ENCODE peak calls at places on chromosomes 12 and 14, in five cellular contexts. P, T, G, R and M are unnamed samples.

GRCh38 chr14:75979071-75979571 is 2.7 kb downstream of the TGFB3 start:
- DNase-seq in P (no peak), T (peak; percentile 51), G (no peak), R (no peak), M (no peak)

GRCh38 chr14:54882521-54882920 is 20.1 kb downstream of the GCH1 start:
- DNase-seq in P (no peak), T (no peak), G (no peak), R (no peak), M (no peak)

GRCh38 chr12:69633061-69633460 is 22.4 kb upstream of the LRRC10 start:
- DNase-seq in P (no peak), T (no peak), G (no peak), R (no peak), M (no peak)

GRCh38 chr14:35687335-35687939 is 121.7 kb downstream of the RALGAPA1 start:
- DNase-seq in P (no peak), T (no peak), G (no peak), R (peak; percentile 40), M (no peak)

GRCh38 chr12:123389560-123390351 is 5.8 kb downstream of the KMT5A start:
- DNase-seq in P (peak; percentile 75), T (peak; percentile 86), G (no peak), R (peak; percentile 64), M (peak; percentile 86)

GRCh38 chr14:65230287-65230728 is 128.0 kb upstream of the MAX start:
- DNase-seq in P (no peak), T (no peak), G (no peak), R (peak; percentile 40), M (peak; percentile 78)

GRCh38 chr12:55833056-55833455 is 3.7 kb upstream of the DNAJC14 start:
- DNase-seq in P (no peak), T (no peak), G (no peak), R (no peak), M (no peak)

GRCh38 chr12:100900808-100901207 is 106.2 kb downstream of the ANO4 start:
- DNase-seq in P (no peak), T (no peak), G (no peak), R (no peak), M (no peak)

GRCh38 chr14:89598548-89599186 is 181.6 kb upstream of the FOXN3 start:
- DNase-seq in P (no peak), T (no peak), G (no peak), R (no peak), M (no peak)

GRCh38 chr14:72822946-72823611 is 70.8 kb downstream of the DPF3 start:
- DNase-seq in P (peak; percentile 68), T (no peak), G (no peak), R (no peak), M (no peak)

GRCh38 chr14:68518910-68519686 is 273.8 kb downstream of the ZFP36L1 start:
- DNase-seq in P (no peak), T (no peak), G (no peak), R (no peak), M (no peak)

GRCh38 chr12:24822121-24822899 is 126.6 kb downstream of the BCAT1 start:
- DNase-seq in P (no peak), T (no peak), G (no peak), R (no peak), M (no peak)

GRCh38 chr12:100953677-100954076 is 159.1 kb downstream of the ANO4 start:
- DNase-seq in P (no peak), T (no peak), G (no peak), R (no peak), M (no peak)

GRCh38 chr14:35985504-35986218 is 159.5 kb downstream of the BRMS1L start:
- DNase-seq in P (no peak), T (no peak), G (no peak), R (no peak), M (no peak)

GRCh38 chr14:93019970-93020369 is 95.8 kb downstream of the ITPK1 start:
- DNase-seq in P (no peak), T (no peak), G (no peak), R (no peak), M (no peak)

GRCh38 chr12:67355428-67356385 is 86.5 kb downstream of the CAND1 start:
- DNase-seq in P (no peak), T (no peak), G (no peak), R (no peak), M (no peak)

GRCh38 chr12:78490841-78491240 is 373.7 kb upstream of the SYT1 start:
- DNase-seq in P (no peak), T (no peak), G (no peak), R (no peak), M (no peak)

GRCh38 chr12:93317227-93317626 is 60.5 kb upstream of the NUDT4 start:
- DNase-seq in P (no peak), T (no peak), G (no peak), R (no peak), M (no peak)

GRCh38 chr12:12323606-12324005 is 26.4 kb downstream of the MANSC1 start:
- DNase-seq in P (no peak), T (no peak), G (no peak), R (no peak), M (no peak)

GRCh38 chr14:104864267-104865068 is 600 bp upstream of the CEP170B start:
- DNase-seq in P (no peak), T (peak; percentile 95), G (peak; percentile 79), R (peak; percentile 55), M (peak; percentile 81)

GRCh38 chr12:18454330-18454729 is 193.0 kb downstream of the PIK3C2G start:
- DNase-seq in P (no peak), T (no peak), G (no peak), R (no peak), M (no peak)

GRCh38 chr12:100267603-100268281 is 765 bp downstream of the SCYL2 start:
- DNase-seq in P (peak; percentile 66), T (no peak), G (no peak), R (peak; percentile 17), M (no peak)

GRCh38 chr12:90729741-90730140 is 225.2 kb downstream of the CCER1 start:
- DNase-seq in P (no peak), T (no peak), G (no peak), R (no peak), M (no peak)

DNA sequence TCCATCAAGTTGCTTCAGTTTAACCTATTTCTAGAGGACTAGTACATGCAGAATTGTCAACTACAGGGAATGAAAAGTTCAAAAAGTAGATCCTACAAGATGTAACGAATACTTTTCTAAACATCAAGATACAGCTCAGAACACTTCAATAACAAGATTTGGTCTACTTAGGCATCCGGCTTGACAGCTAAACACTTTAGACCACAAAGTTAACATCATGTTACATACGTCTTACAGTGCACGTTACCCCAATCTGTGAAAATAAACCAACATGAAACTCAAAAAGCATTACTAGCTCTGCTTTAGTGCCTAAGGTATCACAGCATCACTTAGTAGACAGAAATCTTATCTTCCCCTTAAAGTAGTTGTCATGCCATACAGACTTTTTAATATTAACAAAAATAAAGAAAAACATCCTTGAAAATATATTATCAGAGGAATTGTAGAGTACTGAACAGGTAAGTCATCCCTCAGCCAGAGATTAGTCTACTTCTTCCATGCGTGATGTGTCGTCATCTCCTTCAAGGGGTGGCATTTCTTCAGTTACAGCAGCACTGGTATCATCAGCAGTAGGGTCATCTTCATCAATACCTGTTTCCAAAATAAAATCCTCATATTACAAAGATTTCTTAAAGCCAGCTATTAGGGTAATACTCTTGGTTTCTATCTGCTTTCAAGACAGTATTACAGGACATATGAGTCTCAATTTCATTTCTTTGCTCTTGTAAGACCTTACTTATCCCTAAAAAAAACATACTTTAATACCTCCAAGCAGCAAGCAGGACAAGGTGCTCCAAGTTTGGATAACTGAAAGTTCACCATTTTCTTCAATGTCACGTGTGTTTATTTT is 5.4 kb downstream of the HSP90AA1 start:
- DNase-seq in P (no peak), T (no peak), G (no peak), R (no peak), M (no peak)
- H3K36me3 ChIP-seq in P (peaks cover 80% of the 10 kb centered on the region), T (peaks cover 19% of the 10 kb centered on the region), G (peaks cover 32% of the 10 kb centered on the region), R (peaks cover 4% of the 10 kb centered on the region), M (peaks cover 81% of the 10 kb centered on the region)

GRCh38 chr12:26298785-26299621 is 103.6 kb downstream of the SSPN start:
- DNase-seq in P (no peak), T (no peak), G (no peak), R (no peak), M (no peak)
- H3K4me3 ChIP-seq in P (no peak overlapping the region), T (no peak overlapping the region), G (peak overlapping the region; percentile 59), R (no peak overlapping the region), M (peak overlapping the region; percentile 9)

GRCh38 chr12:51521554-51522276 is 69.3 kb upstream of the SCN8A start:
- DNase-seq in P (no peak), T (no peak), G (no peak), R (no peak), M (no peak)
- TF ChIP-seq CTCF in P (no peak), T (no peak), G (no peak), R (no peak), M (no peak)

GRCh38 chr12:104134882-104135281 is 3.1 kb downstream of the NFYB start:
- DNase-seq in P (no peak), T (no peak), G (no peak), R (no peak), M (no peak)

GRCh38 chr12:104130760-104131159 is 7.2 kb downstream of the NFYB start:
- DNase-seq in P (no peak), T (no peak), G (no peak), R (no peak), M (no peak)

GRCh38 chr12:104133861-104134260 is 4.1 kb downstream of the NFYB start:
- DNase-seq in P (no peak), T (no peak), G (no peak), R (no peak), M (no peak)

GRCh38 chr12:104132351-104132956 is 5.6 kb downstream of the NFYB start:
- DNase-seq in P (no peak), T (no peak), G (no peak), R (peak; percentile 18), M (no peak)

GRCh38 chr12:104131609-104132008 is 6.4 kb downstream of the NFYB start:
- DNase-seq in P (no peak), T (no peak), G (no peak), R (peak; percentile 6), M (no peak)
- H3K36me3 ChIP-seq in P (peaks cover 73% of the 10 kb centered on the region), T (no peaks in the 10 kb centered on the region), G (peaks cover 5% of the 10 kb centered on the region), R (no peaks in the 10 kb centered on the region), M (peaks cover 44% of the 10 kb centered on the region)

GRCh38 chr14:74940956-74941565 is 14.3 kb downstream of the PGF start:
- DNase-seq in P (peak; percentile 44), T (no peak), G (no peak), R (no peak), M (no peak)

GRCh38 chr14:74942164-74942563 is 13.2 kb downstream of the PGF start:
- DNase-seq in P (peak; percentile 67), T (no peak), G (no peak), R (no peak), M (no peak)

GRCh38 chr14:74945261-74945851 is 10.0 kb downstream of the PGF start:
- DNase-seq in P (no peak), T (no peak), G (no peak), R (no peak), M (no peak)

GRCh38 chr14:74941676-74942097 is 13.7 kb downstream of the PGF start:
- DNase-seq in P (peak; percentile 82), T (peak; percentile 75), G (no peak), R (no peak), M (peak; percentile 84)

DNA sequence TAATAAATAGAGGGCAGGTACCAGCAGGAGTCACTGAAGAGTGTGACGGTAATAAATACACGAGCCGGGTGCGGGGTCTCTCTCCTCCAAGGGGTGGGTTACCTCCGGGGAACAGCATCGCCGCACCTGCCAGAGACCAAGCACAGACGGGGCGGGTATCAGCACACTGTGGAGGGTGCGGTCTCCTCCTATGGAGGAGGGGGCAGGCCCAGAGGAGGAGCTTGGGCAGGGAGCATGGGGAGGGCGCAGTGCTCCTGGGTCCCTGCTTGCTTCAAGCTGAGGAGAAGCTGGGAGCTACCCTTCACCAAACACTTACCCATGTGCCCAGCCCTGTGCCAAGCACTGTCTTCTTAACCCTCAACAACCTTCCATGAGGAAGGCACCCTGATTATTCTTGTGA is 12.8 kb downstream of the PGF start:
- DNase-seq in P (peak; percentile 63), T (no peak), G (no peak), R (no peak), M (no peak)
- H3K4me3 ChIP-seq in P (no peak overlapping the region), T (no peak overlapping the region), G (no peak overlapping the region), R (no peak overlapping the region), M (peak overlapping the region; percentile 9)